ENCODE peak calls at places on chromosome 11, in ten cellular contexts. J is psoas muscle; R is PC-3; D is CD8-positive, alpha-beta T cell; E is ovary; C is colonic mucosa; U is spleen; O is adipocyte; F is heart left ventricle; T is mammary epithelial cell. Q is an unnamed sample.

GRCh38 chr11:126407101-126407521 is 51.6 kb downstream of the ST3GAL4 start:
- DNase-seq in R (no peak), J (no peak), U (no peak), C (no peak), F (no peak), D (no peak), T (no peak), E (no peak), O (no peak), Q (no peak)

GRCh38 chr11:67633758-67634365 is 4.1 kb upstream of the NUDT8 start:
- DNase-seq in F (no peak), E (no peak), J (no peak), U (peak; percentile 74), R (no peak), C (peak; percentile 24), T (no peak), O (no peak), D (peak; percentile 36), Q (peak; percentile 64)

GRCh38 chr11:102724904-102725515 is at the start of gene MMP8:
- DNase-seq in R (no peak), C (no peak), F (no peak), T (peak; percentile 75), O (peak; percentile 43), E (no peak), U (no peak), J (no peak), D (no peak), Q (no peak)

GRCh38 chr11:23192256-23192655 is 332.0 kb upstream of the CCDC179 start:
- DNase-seq in F (no peak), R (no peak), D (no peak), J (no peak), T (no peak), C (no peak), U (no peak), O (no peak), E (no peak), Q (no peak)

GRCh38 chr11:85685820-85686459 is at the start of gene CCDC89:
- DNase-seq in D (no peak), T (no peak), C (peak; percentile 59), F (peak; percentile 85), J (peak; percentile 66), U (peak; percentile 64), R (peak; percentile 15), E (peak; percentile 79), O (no peak), Q (peak; percentile 69)

GRCh38 chr11:113334183-113334582 is 19.8 kb downstream of the TTC12 start:
- DNase-seq in F (no peak), T (no peak), U (no peak), E (no peak), D (no peak), J (no peak), C (no peak), R (no peak), O (no peak), Q (no peak)

GRCh38 chr11:123694551-123694950 is 40.1 kb upstream of the SCN3B start:
- DNase-seq in U (no peak), F (no peak), R (no peak), J (no peak), E (no peak), T (no peak), O (peak; percentile 27), C (no peak), D (no peak), Q (no peak)

GRCh38 chr11:45530776-45531175 is 134.6 kb downstream of the CHST1 start:
- DNase-seq in J (no peak), R (no peak), T (no peak), D (no peak), E (no peak), U (no peak), C (no peak), O (no peak), F (no peak), Q (no peak)

GRCh38 chr11:57459112-57460016 is 964 bp upstream of the RTN4RL2 start:
- DNase-seq in J (no peak), O (no peak), U (peak; percentile 86), F (no peak), C (no peak), R (peak; percentile 36), D (peak; percentile 61), T (no peak), E (no peak), Q (no peak)

GRCh38 chr11:116541460-116541859 is 231.3 kb downstream of the BUD13 start:
- DNase-seq in C (no peak), D (no peak), R (no peak), O (no peak), U (no peak), J (no peak), T (no peak), F (no peak), E (no peak), Q (no peak)

GRCh38 chr11:58629857-58630256 is 7.4 kb downstream of the CNTF start:
- DNase-seq in F (no peak), D (no peak), O (peak; percentile 73), C (peak; percentile 37), R (peak; percentile 67), J (no peak), U (no peak), E (no peak), T (peak; percentile 42), Q (no peak)

GRCh38 chr11:34972892-34973291 is 56.5 kb downstream of the PDHX start:
- DNase-seq in O (peak; percentile 57), R (no peak), J (no peak), U (no peak), C (no peak), T (no peak), D (no peak), F (no peak), E (no peak), Q (no peak)

GRCh38 chr11:117843666-117844484 is 19.3 kb upstream of the FXYD2 start:
- DNase-seq in U (peak; percentile 94), J (peak; percentile 77), E (peak; percentile 78), D (peak; percentile 91), R (peak; percentile 82), T (peak; percentile 24), F (peak; percentile 90), O (peak; percentile 85), C (peak; percentile 86), Q (peak; percentile 89)

DNA sequence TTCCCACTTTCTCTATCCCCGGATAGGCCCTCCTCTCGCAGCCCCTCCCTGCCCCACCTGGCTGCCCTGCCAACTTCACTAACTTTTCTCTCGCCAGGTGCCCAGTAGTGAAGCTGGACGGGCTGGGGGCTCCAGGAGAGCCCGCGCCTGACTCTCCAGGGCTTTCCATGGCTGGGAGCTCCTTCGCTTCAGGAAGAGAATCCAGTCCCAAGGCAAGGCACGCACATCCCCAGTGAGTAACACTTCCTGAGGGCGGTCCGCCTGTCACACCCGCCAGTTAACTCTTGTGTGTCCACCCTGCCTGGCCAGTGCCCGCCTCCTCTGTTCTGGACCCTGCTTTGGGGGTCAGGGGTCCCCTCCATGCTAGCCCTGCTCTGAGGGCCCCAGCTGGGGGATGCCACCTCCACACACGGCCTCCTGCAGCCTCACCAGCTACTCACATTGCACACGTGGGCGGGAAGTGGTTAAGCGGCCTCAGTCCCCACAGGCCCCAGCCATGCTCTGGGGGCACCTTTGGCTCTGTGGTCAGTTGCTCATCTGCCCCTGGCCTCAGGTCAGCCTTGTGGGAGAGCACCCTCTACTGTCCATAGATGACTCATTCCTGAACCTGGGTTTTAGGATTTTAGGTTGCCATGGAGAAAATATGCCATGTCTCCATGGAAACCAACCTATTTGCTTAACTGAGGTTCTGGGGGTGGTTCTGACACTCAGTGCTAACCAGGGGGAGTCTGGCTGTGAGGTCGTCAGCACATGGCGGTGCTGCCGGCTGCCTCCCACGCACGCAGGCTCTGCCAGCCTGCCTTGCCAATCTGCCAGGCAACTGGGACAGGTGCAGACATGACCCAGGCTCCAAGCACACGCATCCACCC is at the start of gene RIN1:
- DNase-seq in O (peak; percentile 90), U (peak; percentile 87), C (peak; percentile 81), D (no peak), E (peak; percentile 59), J (peak; percentile 69), T (peak; percentile 99), R (peak; percentile 95), F (peak; percentile 74), Q (peak; percentile 78)
- H3K4me1 ChIP-seq in O (peaks cover 22% of the 10 kb centered on the region), U (peaks cover 11% of the 10 kb centered on the region), C (peaks cover 16% of the 10 kb centered on the region), D (peaks cover 26% of the 10 kb centered on the region), E (peaks cover 13% of the 10 kb centered on the region), J (peaks cover 31% of the 10 kb centered on the region), T (peaks cover 52% of the 10 kb centered on the region), R (peaks cover 31% of the 10 kb centered on the region), F (peaks cover 20% of the 10 kb centered on the region), Q (peaks cover 25% of the 10 kb centered on the region)

DNA sequence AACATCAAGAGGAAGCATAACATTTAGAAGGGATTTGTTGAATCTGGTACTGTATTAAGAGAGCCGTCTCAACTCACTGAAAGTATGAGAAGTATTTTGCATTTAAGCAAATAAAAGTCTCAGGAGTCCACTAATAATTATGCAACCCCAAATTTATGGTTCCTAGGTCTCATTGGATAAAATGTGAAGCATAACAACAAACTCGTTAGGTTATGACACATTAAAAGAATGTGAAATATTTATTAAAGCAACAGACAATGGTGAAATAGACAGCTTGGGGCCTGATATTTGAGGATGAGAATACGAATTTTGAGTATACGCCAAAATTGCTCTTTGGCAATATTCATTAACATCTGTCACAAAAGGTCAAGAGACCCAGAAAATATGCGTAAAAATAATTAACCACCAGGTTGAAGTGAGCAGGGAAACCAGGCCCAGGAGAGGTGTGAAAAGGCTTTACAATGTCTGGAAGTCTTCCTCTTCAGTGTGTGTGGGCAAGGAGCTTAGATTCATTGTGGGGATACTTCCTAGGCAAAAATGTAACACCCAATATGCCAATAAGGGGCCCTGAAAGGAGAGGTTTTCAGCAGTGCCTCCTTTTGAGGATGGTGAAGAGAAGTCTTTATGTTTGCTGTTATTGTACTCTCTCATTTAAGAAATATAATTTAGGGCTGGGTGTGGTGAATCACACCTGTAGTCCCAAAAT is 89.2 kb downstream of the FDX1 start:
- DNase-seq in U (no peak), F (no peak), O (peak; percentile 28), R (no peak), D (no peak), T (no peak), C (no peak), J (no peak), E (no peak), Q (no peak)
- H3K9me3 ChIP-seq in U (peaks cover 29% of the 10 kb centered on the region), F (no peaks in the 10 kb centered on the region), O (no peaks in the 10 kb centered on the region), R (no peaks in the 10 kb centered on the region), D (no peaks in the 10 kb centered on the region), T (no peaks in the 10 kb centered on the region), C (no peaks in the 10 kb centered on the region), J (no peaks in the 10 kb centered on the region), E (no peaks in the 10 kb centered on the region), Q (no peaks in the 10 kb centered on the region)

GRCh38 chr11:78428773-78429172 is 11.2 kb upstream of the GAB2 start:
- DNase-seq in J (no peak), D (no peak), U (no peak), T (no peak), R (no peak), E (no peak), O (no peak), F (no peak), C (no peak), Q (no peak)
- H3K4me1 ChIP-seq in J (no peaks in the 10 kb centered on the region), D (no peaks in the 10 kb centered on the region), U (peaks cover 11% of the 10 kb centered on the region), T (peaks cover 15% of the 10 kb centered on the region), R (peaks cover 6% of the 10 kb centered on the region), E (peaks cover 5% of the 10 kb centered on the region), O (peaks cover 14% of the 10 kb centered on the region), F (peaks cover 10% of the 10 kb centered on the region), C (peaks cover 11% of the 10 kb centered on the region), Q (peaks cover 3% of the 10 kb centered on the region)

GRCh38 chr11:55806248-55806647 is 4.9 kb upstream of the OR5L1 start:
- DNase-seq in J (no peak), C (no peak), E (no peak), T (no peak), D (no peak), O (no peak), R (no peak), U (no peak), F (no peak), Q (no peak)
- H3K9me3 ChIP-seq in J (no peaks in the 10 kb centered on the region), C (no peaks in the 10 kb centered on the region), E (no peaks in the 10 kb centered on the region), T (peaks cover 27% of the 10 kb centered on the region), D (no peaks in the 10 kb centered on the region), O (no peaks in the 10 kb centered on the region), R (peaks cover 28% of the 10 kb centered on the region), U (peaks cover 66% of the 10 kb centered on the region), F (no peaks in the 10 kb centered on the region), Q (no peaks in the 10 kb centered on the region)

GRCh38 chr11:73164803-73165542 is 22.9 kb upstream of the FCHSD2 start:
- DNase-seq in D (no peak), T (no peak), J (no peak), O (no peak), E (no peak), R (no peak), C (no peak), U (no peak), F (no peak), Q (no peak)
- H3K4me1 ChIP-seq in D (no peaks in the 10 kb centered on the region), T (no peaks in the 10 kb centered on the region), J (peaks cover 13% of the 10 kb centered on the region), O (peaks cover 9% of the 10 kb centered on the region), E (peaks cover 14% of the 10 kb centered on the region), R (no peaks in the 10 kb centered on the region), C (no peaks in the 10 kb centered on the region), U (peaks cover 14% of the 10 kb centered on the region), F (peaks cover 57% of the 10 kb centered on the region), Q (no peaks in the 10 kb centered on the region)